ENCODE peak calls at places on chromosomes 6 and 20, in five cellular contexts. E is fibroblast of lung, T is HCT116, K is OCI-LY7, C is AG04450. S is an unnamed sample.

GRCh38 chr6:132812756-132813172 is 1.6 kb upstream of the RPS12 start:
- DNase-seq in E (no peak), T (no peak), K (no peak), C (no peak), S (no peak)

GRCh38 chr6:149864578-149865535 is 698 bp upstream of the LRP11 start:
- DNase-seq in E (peak), T (no peak), K (peak), C (no peak), S (peak)

GRCh38 chr6:27096834-27097511 is 150.5 kb upstream of the PRSS16 start:
- DNase-seq in E (peak), T (peak), K (no peak), C (peak), S (peak)

GRCh38 chr6:40796280-40797223 is 209.4 kb upstream of the LRFN2 start:
- DNase-seq in E (no peak), T (no peak), K (no peak), C (no peak), S (no peak)

GRCh38 chr20:10622657-10623418 is 51.0 kb downstream of the JAG1 start:
- DNase-seq in E (peak), T (no peak), K (no peak), C (no peak), S (no peak)

GRCh38 chr6:21359926-21360325 is 233.6 kb upstream of the SOX4 start:
- DNase-seq in E (no peak), T (no peak), K (no peak), C (no peak), S (no peak)

GRCh38 chr6:112780498-112781096 is 433.5 kb downstream of the RFPL4B start:
- DNase-seq in E (peak), T (peak), K (peak), C (peak), S (peak)

GRCh38 chr6:16243055-16243454 is 4.7 kb downstream of the GMPR start:
- DNase-seq in E (peak), T (no peak), K (no peak), C (peak), S (no peak)

GRCh38 chr6:18182568-18182967 is 27.3 kb downstream of the KDM1B start:
- DNase-seq in E (no peak), T (no peak), K (no peak), C (no peak), S (no peak)

GRCh38 chr6:42226251-42227143 is 8.8 kb upstream of the MRPS10 start:
- DNase-seq in E (peak), T (peak), K (no peak), C (peak), S (no peak)

GRCh38 chr6:166333172-166333995 is 9.0 kb downstream of the SFT2D1 start:
- DNase-seq in E (no peak), T (no peak), K (peak), C (no peak), S (no peak)

GRCh38 chr20:8073024-8073832 is 53.7 kb upstream of the TMX4 start:
- DNase-seq in E (peak), T (no peak), K (no peak), C (no peak), S (no peak)

DNA sequence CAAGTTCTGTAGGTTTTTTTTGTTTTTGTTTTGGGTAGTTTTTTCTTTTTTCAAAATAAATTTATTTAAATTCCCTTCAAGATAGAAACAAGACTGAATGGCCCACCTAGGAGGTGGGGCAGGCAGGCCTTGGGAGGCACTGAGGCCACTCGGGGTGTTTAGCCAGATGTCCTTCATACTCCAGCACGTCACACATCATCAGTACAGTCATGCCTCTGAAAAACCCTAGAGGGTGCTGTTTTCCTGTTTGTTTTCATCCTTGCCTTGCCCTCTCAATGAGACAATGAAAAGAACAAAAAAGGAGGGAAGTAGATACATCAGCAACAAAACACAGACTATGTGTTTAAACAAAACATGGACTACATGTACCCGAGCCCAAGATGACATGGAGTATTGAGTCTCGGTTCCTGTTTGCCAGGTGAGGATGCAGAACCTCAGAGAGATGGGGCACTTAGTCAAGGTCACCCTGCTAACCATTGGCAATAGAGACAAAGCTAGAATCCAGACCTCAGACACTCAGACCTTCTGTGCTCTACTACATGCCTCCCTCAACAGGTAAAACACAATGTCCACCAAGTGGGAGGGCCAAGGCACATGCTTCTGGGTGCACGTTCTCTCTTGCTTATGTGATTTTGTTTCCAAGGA is 26.8 kb upstream of the CLIC5 start:
- DNase-seq in E (peak), T (peak), K (peak), C (no peak), S (no peak)
- TF ChIP-seq CTCF in E (peak), T (peak), K (peak), C (peak), S (peak)

GRCh38 chr20:45545754-45546453 is 1.3 kb downstream of the EPPIN start:
- DNase-seq in E (peak), T (peak), K (peak), C (peak), S (no peak)
- TF ChIP-seq CTCF in E (peak), T (peak), K (peak), C (peak), S (peak)

GRCh38 chr20:46544576-46544975 is 5.9 kb downstream of the OCSTAMP start:
- DNase-seq in E (no peak), T (no peak), K (no peak), C (no peak), S (no peak)
- TF ChIP-seq CTCF in E (peak), T (no peak), K (peak), C (peak), S (peak)

DNA sequence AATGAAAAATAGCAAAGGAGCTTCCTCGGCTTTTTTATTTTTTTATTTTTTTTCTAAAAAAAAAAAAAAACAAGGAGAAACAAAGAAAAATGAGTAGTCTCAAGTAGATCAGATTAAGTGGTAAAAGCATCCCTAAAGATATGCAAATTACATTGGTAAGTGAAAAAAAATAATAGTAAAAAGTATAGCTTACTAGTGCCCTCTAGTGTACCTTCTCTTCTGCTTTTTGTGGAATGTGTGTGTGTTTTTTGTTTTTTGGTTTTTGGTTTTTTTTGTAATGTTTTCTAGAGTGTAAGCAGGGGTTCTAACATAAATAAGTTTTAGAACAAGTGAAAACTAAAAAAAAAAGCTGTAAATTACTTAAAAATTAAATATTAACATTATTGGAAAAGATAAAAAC is 1062.0 kb downstream of the HACE1 start:
- DNase-seq in E (no peak), T (no peak), K (peak), C (no peak), S (no peak)
- TF ChIP-seq CTCF in E (no peak), T (peak), K (peak), C (peak), S (peak)

DNA sequence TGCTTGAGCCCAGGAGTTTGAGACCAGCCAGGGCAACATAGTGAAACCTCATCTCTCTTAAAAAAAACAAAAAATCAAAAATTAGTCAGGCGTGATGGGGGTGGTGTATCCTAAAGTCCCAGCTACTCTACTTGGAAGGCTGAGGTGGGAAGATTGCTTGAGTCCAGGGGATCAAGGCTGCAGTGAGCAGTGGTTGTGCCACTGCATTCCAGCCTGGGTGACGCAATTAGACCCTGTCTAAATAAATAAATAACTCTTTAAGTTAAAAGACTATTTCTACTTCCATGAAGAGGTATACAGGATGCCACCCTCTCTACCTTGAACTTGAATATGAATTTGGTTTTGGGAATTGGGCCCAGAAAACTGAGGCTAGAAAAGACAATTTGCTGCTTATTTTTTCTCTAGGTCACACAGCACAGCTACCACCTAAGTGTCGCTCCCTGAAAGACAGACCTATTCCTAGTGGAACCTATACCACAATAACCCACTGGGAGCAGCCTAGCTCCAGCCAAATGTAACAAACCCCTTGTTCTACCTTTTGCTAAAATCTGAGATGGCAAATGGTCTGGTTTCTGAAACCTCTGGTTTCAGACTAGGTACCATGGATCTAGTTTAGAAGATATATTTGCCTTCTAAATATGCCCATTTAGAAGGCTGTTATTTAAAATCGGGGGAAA is 35.2 kb downstream of the HMGCLL1 start:
- DNase-seq in E (no peak), T (no peak), K (no peak), C (no peak), S (no peak)
- TF ChIP-seq CTCF in E (no peak), T (no peak), K (no peak), C (peak), S (no peak)

GRCh38 chr6:110996661-110997060 is 14.8 kb downstream of the RPF2 start:
- DNase-seq in E (no peak), T (no peak), K (no peak), C (no peak), S (no peak)

GRCh38 chr6:111002350-111002749 is 20.5 kb downstream of the RPF2 start:
- DNase-seq in E (no peak), T (no peak), K (no peak), C (no peak), S (no peak)

DNA sequence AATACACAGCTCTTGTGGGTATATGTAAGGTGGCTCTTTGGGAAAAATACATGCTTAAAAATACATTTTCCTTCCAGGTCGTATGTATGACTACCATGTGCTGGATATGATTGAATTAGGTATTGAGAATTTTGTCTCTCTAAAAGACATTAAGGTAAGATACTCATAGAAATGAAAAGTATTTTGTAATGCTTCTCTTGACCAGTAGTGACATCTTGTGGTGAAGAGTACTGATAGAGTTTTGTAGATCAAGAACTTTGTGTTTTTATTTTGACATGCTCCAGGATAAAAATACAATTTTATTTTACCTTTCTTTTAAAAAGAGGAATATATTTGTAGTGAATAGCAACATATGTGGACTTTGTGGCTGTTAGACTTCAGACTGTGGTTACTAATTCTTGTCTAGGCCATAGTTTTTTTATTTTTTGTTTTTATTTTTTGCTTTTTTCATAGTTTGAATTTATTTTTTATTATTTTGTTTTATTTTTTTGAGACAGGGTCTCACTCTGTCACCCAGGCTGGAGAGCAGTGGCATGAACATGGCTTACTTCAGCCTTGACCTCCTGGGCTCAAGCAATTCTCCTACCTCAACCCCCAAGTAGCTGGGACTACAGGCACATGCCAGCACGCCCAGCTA is 17.9 kb downstream of the RPF2 start:
- DNase-seq in E (peak), T (no peak), K (peak), C (no peak), S (no peak)
- TF ChIP-seq CTCF in E (peak), T (peak), K (peak), C (peak), S (peak)

GRCh38 chr20:41247523-41248370 is 69.8 kb downstream of the ZHX3 start:
- DNase-seq in E (peak), T (no peak), K (no peak), C (no peak), S (no peak)
- TF ChIP-seq CTCF in E (no peak), T (no peak), K (no peak), C (no peak), S (no peak)

DNA sequence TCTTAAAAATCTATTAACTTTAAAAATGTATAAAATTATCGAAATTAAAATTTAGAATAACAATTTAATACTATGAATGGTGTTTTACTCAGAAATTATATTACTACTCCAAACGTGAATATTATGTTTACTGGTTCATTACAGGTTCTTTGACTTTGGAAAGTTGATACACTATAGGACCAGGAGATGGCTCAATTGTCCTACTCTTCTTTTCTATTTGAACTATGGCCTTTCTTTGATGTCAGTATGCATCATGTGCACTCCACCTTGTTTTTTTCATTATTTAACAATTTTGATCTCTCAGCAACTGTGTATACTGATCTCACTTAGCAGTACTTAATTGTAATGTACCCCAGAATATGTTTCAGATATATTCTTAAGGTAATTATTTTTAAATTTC is 391.5 kb upstream of the MANEA start:
- DNase-seq in E (no peak), T (no peak), K (no peak), C (no peak), S (no peak)
- TF ChIP-seq CTCF in E (no peak), T (no peak), K (no peak), C (no peak), S (no peak)

GRCh38 chr6:74404366-74404765 is 708.4 kb downstream of the CD109 start:
- DNase-seq in E (peak), T (no peak), K (no peak), C (no peak), S (peak)

GRCh38 chr6:74415056-74415455 is 719.1 kb downstream of the CD109 start:
- DNase-seq in E (no peak), T (no peak), K (no peak), C (no peak), S (no peak)

GRCh38 chr6:74408844-74409243 is 712.8 kb downstream of the CD109 start:
- DNase-seq in E (peak), T (no peak), K (no peak), C (no peak), S (no peak)

GRCh38 chr6:74410630-74411029 is 714.6 kb downstream of the CD109 start:
- DNase-seq in E (peak), T (no peak), K (no peak), C (no peak), S (peak)

GRCh38 chr6:74409447-74409846 is 713.4 kb downstream of the CD109 start:
- DNase-seq in E (peak), T (peak), K (no peak), C (peak), S (peak)
- TF ChIP-seq CTCF in E (peak), T (peak), K (no peak), C (peak), S (peak)